ENCODE peak calls at places on chromosomes 16 and 17, in five cellular contexts. F, O, X, D and H are unnamed samples.

GRCh38 chr16:4795828-4796572 is 831 bp downstream of the SMIM22 start:
- DNase-seq in F (no peak), O (no peak), D (no peak), X (no peak), H (no peak)

GRCh38 chr16:12199524-12199923 is 223.0 kb downstream of the SNX29 start:
- DNase-seq in D (no peak), F (no peak), O (no peak), X (no peak), H (no peak)

GRCh38 chr17:17714261-17714866 is 33.1 kb downstream of the RAI1 start:
- DNase-seq in O (no peak), X (no peak), D (no peak), F (no peak), H (no peak)

GRCh38 chr16:22255335-22255734 is 41.9 kb upstream of the POLR3E start:
- DNase-seq in D (no peak), X (no peak), O (no peak), F (no peak), H (no peak)

GRCh38 chr17:33463887-33464286 is 170.8 kb upstream of the ASIC2 start:
- DNase-seq in X (no peak), F (no peak), O (no peak), D (no peak), H (no peak)

GRCh38 chr17:45043813-45044540 is 7.5 kb downstream of the DCAKD start:
- DNase-seq in F (no peak), X (no peak), D (no peak), O (no peak), H (no peak)

GRCh38 chr16:79212114-79212791 is 388.3 kb downstream of the MAF start:
- DNase-seq in F (no peak), D (no peak), X (no peak), O (no peak), H (no peak)

GRCh38 chr17:18888766-18889290 is 30.9 kb downstream of the PRPSAP2 start:
- DNase-seq in X (no peak), D (no peak), F (no peak), O (no peak), H (no peak)

GRCh38 chr17:19002805-19003542 is 1.6 kb downstream of the FAM83G start:
- DNase-seq in D (no peak), F (no peak), O (no peak), X (no peak), H (no peak)

GRCh38 chr17:4329838-4330237 is 36.6 kb downstream of the UBE2G1 start:
- DNase-seq in D (peak), X (no peak), O (no peak), F (no peak), H (peak)

GRCh38 chr17:38728290-38728831 is 1.8 kb upstream of the CISD3 start:
- DNase-seq in D (no peak), X (peak), F (peak), O (peak), H (no peak)

GRCh38 chr17:66343531-66344078 is 41.2 kb downstream of the PRKCA start:
- DNase-seq in O (no peak), X (no peak), F (no peak), D (peak), H (no peak)

GRCh38 chr16:11082108-11082859 is 137.9 kb downstream of the CLEC16A start:
- DNase-seq in O (no peak), D (no peak), F (no peak), X (no peak), H (no peak)

GRCh38 chr17:29840884-29841283 is 89.1 kb downstream of the SSH2 start:
- DNase-seq in D (peak), X (no peak), F (no peak), O (no peak), H (peak)

GRCh38 chr17:42675984-42676423 is 790 bp downstream of the PLEKHH3 start:
- DNase-seq in F (peak), O (no peak), D (peak), X (no peak), H (peak)

GRCh38 chr17:17206149-17206912 is at the start of gene PLD6:
- DNase-seq in O (peak), F (peak), D (no peak), X (peak), H (peak)

GRCh38 chr17:1588781-1589585 is 26.4 kb upstream of the PITPNA start:
- DNase-seq in O (no peak), X (no peak), F (no peak), D (no peak), H (no peak)

GRCh38 chr17:82772026-82772425 is 20.2 kb downstream of the TBCD start:
- DNase-seq in X (no peak), D (no peak), F (no peak), O (no peak), H (peak)

GRCh38 chr16:31423241-31423640 is 4.9 kb downstream of the COX6A2 start:
- DNase-seq in F (no peak), X (no peak), D (no peak), O (no peak), H (no peak)